ENCODE peak calls at places on chromosomes 3 and 15, in six cellular contexts. N is suprapubic skin, H is uterus, Y is tibial nerve, P is A549, A is breast epithelium. I is an unnamed sample.

GRCh38 chr3:27360113-27361078 is 8.8 kb downstream of the NEK10 start:
- DNase-seq in N (no peak), H (no peak), Y (no peak), P (peak; percentile 89), A (no peak), I (no peak)

GRCh38 chr3:120093119-120093922 is 926 bp downstream of the GSK3B start:
- DNase-seq in N (no peak), H (no peak), Y (no peak), P (peak; percentile 93), A (no peak), I (no peak)

GRCh38 chr15:41494922-41495735 is 1.5 kb downstream of the ITPKA start:
- DNase-seq in N (no peak), H (no peak), Y (no peak), P (no peak), A (no peak), I (no peak)

GRCh38 chr15:77393471-77393840 is 26.4 kb downstream of the PEAK1 start:
- DNase-seq in N (no peak), H (no peak), Y (no peak), P (no peak), A (no peak), I (no peak)

GRCh38 chr15:101451886-101452285 is 37.6 kb downstream of the PCSK6 start:
- DNase-seq in N (no peak), H (no peak), Y (no peak), P (no peak), A (no peak), I (no peak)

GRCh38 chr3:185900228-185900627 is 37.6 kb downstream of the TRA2B start:
- DNase-seq in N (no peak), H (no peak), Y (no peak), P (peak; percentile 68), A (peak; percentile 55), I (no peak)

GRCh38 chr3:10419637-10420232 is 85.7 kb downstream of the ATP2B2 start:
- DNase-seq in N (no peak), H (no peak), Y (no peak), P (no peak), A (no peak), I (no peak)

GRCh38 chr3:44992555-44993470 is 16.8 kb downstream of the EXOSC7 start:
- DNase-seq in N (no peak), H (no peak), Y (no peak), P (peak; percentile 16), A (no peak), I (no peak)

GRCh38 chr3:151751161-151751560 is 17.4 kb downstream of the AADACL2 start:
- DNase-seq in N (no peak), H (no peak), Y (no peak), P (no peak), A (no peak), I (no peak)

GRCh38 chr3:40268708-40269524 is 40.6 kb upstream of the EIF1B start:
- DNase-seq in N (no peak), H (no peak), Y (no peak), P (no peak), A (no peak), I (no peak)

GRCh38 chr3:4355401-4356224 is 52.4 kb downstream of the SETMAR start:
- DNase-seq in N (no peak), H (peak; percentile 58), Y (peak; percentile 26), P (no peak), A (no peak), I (no peak)

GRCh38 chr3:13114811-13115615 is 41.8 kb upstream of the IQSEC1 start:
- DNase-seq in N (peak; percentile 35), H (no peak), Y (peak; percentile 5), P (no peak), A (no peak), I (no peak)

GRCh38 chr3:66425032-66425431 is 75.8 kb downstream of the LRIG1 start:
- DNase-seq in N (no peak), H (peak; percentile 72), Y (peak; percentile 58), P (no peak), A (no peak), I (no peak)

GRCh38 chr3:11826628-11827265 is 19.9 kb downstream of the TAMM41 start:
- DNase-seq in N (no peak), H (no peak), Y (no peak), P (no peak), A (no peak), I (no peak)

GRCh38 chr3:31193871-31194270 is 299.4 kb upstream of the GADL1 start:
- DNase-seq in N (no peak), H (no peak), Y (no peak), P (no peak), A (no peak), I (no peak)

GRCh38 chr15:47787875-47788274 is 70.6 kb downstream of the SEMA6D start:
- DNase-seq in N (no peak), H (no peak), Y (no peak), P (no peak), A (no peak), I (no peak)

GRCh38 chr15:64197425-64197824 is 34.6 kb upstream of the PPIB start:
- DNase-seq in N (no peak), H (no peak), Y (no peak), P (no peak), A (no peak), I (no peak)

GRCh38 chr3:196708467-196708866 is 3.6 kb downstream of the CEP19 start:
- DNase-seq in N (no peak), H (no peak), Y (no peak), P (no peak), A (no peak), I (no peak)

GRCh38 chr15:51600114-51600513 is 22.5 kb downstream of the DMXL2 start:
- DNase-seq in N (no peak), H (no peak), Y (no peak), P (no peak), A (no peak), I (no peak)

GRCh38 chr15:95152741-95153140 is 921.4 kb downstream of the MCTP2 start:
- DNase-seq in N (no peak), H (no peak), Y (no peak), P (no peak), A (no peak), I (no peak)

DNA sequence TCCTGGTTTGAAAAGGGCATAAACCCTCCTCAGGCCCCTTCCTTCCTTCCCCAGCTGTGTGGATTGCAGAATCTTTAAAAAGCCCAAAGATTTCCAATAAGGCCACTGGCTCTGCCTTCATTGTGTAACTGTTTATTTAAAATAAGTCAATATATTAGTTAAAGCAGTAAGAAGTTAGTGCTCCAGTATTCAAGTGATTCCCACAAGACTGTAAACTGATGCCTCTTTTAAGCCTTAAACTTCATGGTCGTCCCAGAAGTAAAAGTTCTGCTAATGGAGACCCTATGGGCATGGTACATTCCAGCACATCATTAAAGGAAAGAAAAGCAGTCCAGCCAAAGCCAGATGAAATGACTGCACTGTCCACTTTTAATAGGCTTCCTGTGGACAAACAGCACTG is 512.6 kb downstream of the MECOM start:
- DNase-seq in N (no peak), H (no peak), Y (no peak), P (no peak), A (no peak), I (no peak)
- TF ChIP-seq POLR2A in N (no peak), H (no peak), Y (no peak), P (no peak), A (no peak), I (no peak)

GRCh38 chr3:149572796-149573414 is 84.9 kb downstream of the WWTR1 start:
- DNase-seq in N (no peak), H (peak; percentile 35), Y (no peak), P (no peak), A (no peak), I (no peak)
- H3K4me1 ChIP-seq in N (peaks cover 54% of the 10 kb centered on the region), H (peaks cover 6% of the 10 kb centered on the region), Y (no peaks in the 10 kb centered on the region), P (peaks cover 93% of the 10 kb centered on the region), A (peaks cover 8% of the 10 kb centered on the region), I (peaks cover 21% of the 10 kb centered on the region)

DNA sequence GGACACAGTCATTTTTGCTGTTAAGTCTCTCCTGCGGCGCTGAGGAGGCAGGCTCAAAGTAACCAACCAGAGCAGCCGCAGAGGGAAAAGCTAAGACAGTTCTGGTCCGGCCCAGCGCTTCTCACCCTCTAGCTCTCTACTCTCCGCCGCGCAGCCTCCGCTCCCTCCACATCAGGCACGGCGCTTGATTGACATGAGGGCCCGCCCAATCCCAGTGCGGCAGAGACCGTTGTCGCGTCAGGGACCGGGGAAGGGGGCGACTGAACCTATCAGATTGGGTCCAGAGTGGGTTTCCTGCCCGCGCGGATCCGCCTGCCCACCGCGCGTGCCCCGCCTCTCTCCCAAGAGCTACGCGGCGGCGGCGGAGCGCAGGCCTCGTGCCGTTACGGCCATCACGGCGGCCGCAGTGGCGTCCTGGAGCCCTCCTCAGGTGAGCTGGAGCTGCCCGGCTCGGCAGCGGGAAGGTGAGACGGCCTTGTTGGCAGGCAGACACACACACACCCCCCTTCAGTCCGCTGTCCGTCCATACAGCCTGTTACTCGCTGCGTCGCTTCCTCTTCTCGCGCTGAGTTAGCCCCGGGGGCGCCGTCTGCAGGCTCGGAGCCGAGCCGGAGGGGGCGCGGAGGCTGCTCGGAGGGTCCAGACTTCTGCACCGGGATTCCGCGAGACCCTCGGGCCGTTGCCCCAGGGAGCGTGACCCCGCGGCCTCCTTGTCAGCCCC is at the start of gene NCK1:
- DNase-seq in N (peak; percentile 100), H (peak; percentile 98), Y (peak; percentile 97), P (peak; percentile 96), A (peak; percentile 98), I (peak; percentile 97)
- TF ChIP-seq POLR2A in N (peak; percentile 45), H (peak; percentile 95), Y (peak; percentile 61), P (peak; percentile 89), A (peak; percentile 80), I (peak; percentile 93)

GRCh38 chr15:91863621-91864255 is 10.2 kb downstream of the SLCO3A1 start:
- DNase-seq in N (no peak), H (no peak), Y (no peak), P (no peak), A (no peak), I (no peak)
- H3K4me1 ChIP-seq in N (peaks cover 59% of the 10 kb centered on the region), H (peaks cover 5% of the 10 kb centered on the region), Y (no peaks in the 10 kb centered on the region), P (peaks cover 32% of the 10 kb centered on the region), A (peaks cover 7% of the 10 kb centered on the region), I (peaks cover 9% of the 10 kb centered on the region)

I was measured in esophagus squamous epithelium.